ENCODE peak calls at places on chromosomes 16 and 17, in seven cellular contexts. X is HCT116, Y is H1, Q is HepG2, R is SK-N-SH, K is GM12878, J is K562. U is an unnamed sample.

GRCh38 chr17:32852811-32853210 is 24.1 kb downstream of the MYO1D start:
- DNase-seq in X (no peak), Y (no peak), Q (no peak), R (no peak), K (no peak), J (no peak), U (no peak)

GRCh38 chr16:80259289-80259805 is 281.4 kb upstream of the DYNLRB2 start:
- DNase-seq in X (no peak), Y (no peak), Q (no peak), R (no peak), K (no peak), J (no peak), U (no peak)

GRCh38 chr17:77444653-77445029 is 303.9 kb downstream of the SEC14L1 start:
- DNase-seq in X (no peak), Y (no peak), Q (no peak), R (no peak), K (peak), J (peak), U (no peak)

GRCh38 chr16:80993293-80993691 is 13.4 kb downstream of the CMC2 start:
- DNase-seq in X (no peak), Y (no peak), Q (peak), R (no peak), K (no peak), J (peak), U (peak)

GRCh38 chr16:14444979-14445810 is 184.9 kb downstream of the PARN start:
- DNase-seq in X (no peak), Y (no peak), Q (no peak), R (no peak), K (no peak), J (no peak), U (no peak)

GRCh38 chr16:10575506-10576130 is 4.8 kb downstream of the EMP2 start:
- DNase-seq in X (no peak), Y (no peak), Q (no peak), R (no peak), K (no peak), J (no peak), U (no peak)

GRCh38 chr17:31579265-31579664 is 187.8 kb downstream of the RAB11FIP4 start:
- DNase-seq in X (no peak), Y (no peak), Q (no peak), R (peak), K (no peak), J (no peak), U (no peak)

GRCh38 chr17:60743812-60744211 is 66.2 kb downstream of the BCAS3 start:
- DNase-seq in X (peak), Y (no peak), Q (no peak), R (no peak), K (no peak), J (no peak), U (peak)

GRCh38 chr16:46745594-46745993 is 2.5 kb downstream of the MYLK3 start:
- DNase-seq in X (no peak), Y (no peak), Q (no peak), R (no peak), K (no peak), J (no peak), U (no peak)

GRCh38 chr16:83952940-83953795 is at the start of gene OSGIN1:
- DNase-seq in X (peak), Y (no peak), Q (peak), R (peak), K (peak), J (peak), U (peak)

GRCh38 chr16:68718596-68718995 is 18.5 kb upstream of the CDH1 start:
- DNase-seq in X (no peak), Y (no peak), Q (no peak), R (no peak), K (no peak), J (no peak), U (no peak)

GRCh38 chr17:40341808-40342574 is 22.5 kb downstream of the GJD3 start:
- DNase-seq in X (no peak), Y (no peak), Q (peak), R (peak), K (no peak), J (peak), U (no peak)

GRCh38 chr17:22138861-22139469 is 446.6 kb downstream of the KCNJ18 start:
- DNase-seq in X (no peak), Y (no peak), Q (no peak), R (no peak), K (no peak), J (no peak), U (no peak)

GRCh38 chr16:82738699-82739098 is 111.9 kb downstream of the CDH13 start:
- DNase-seq in X (no peak), Y (no peak), Q (no peak), R (no peak), K (no peak), J (no peak), U (no peak)

GRCh38 chr17:73255671-73256181 is 6.0 kb downstream of the CPSF4L start:
- DNase-seq in X (peak), Y (peak), Q (no peak), R (peak), K (no peak), J (peak), U (peak)

GRCh38 chr17:19799796-19800195 is 51.7 kb upstream of the ALDH3A1 start:
- DNase-seq in X (no peak), Y (no peak), Q (no peak), R (no peak), K (no peak), J (no peak), U (no peak)

GRCh38 chr16:69566437-69567030 is 768 bp downstream of the NFAT5 start:
- DNase-seq in X (no peak), Y (no peak), Q (peak), R (peak), K (no peak), J (peak), U (peak)

GRCh38 chr17:79131701-79132100 is 57.1 kb downstream of the ENGASE start:
- DNase-seq in X (no peak), Y (no peak), Q (no peak), R (no peak), K (no peak), J (no peak), U (no peak)

GRCh38 chr16:19116711-19117449 is 3.1 kb downstream of the ITPRIPL2 start:
- DNase-seq in X (no peak), Y (no peak), Q (no peak), R (no peak), K (no peak), J (no peak), U (peak)

GRCh38 chr17:31496097-31496496 is 104.6 kb downstream of the RAB11FIP4 start:
- DNase-seq in X (no peak), Y (no peak), Q (no peak), R (no peak), K (no peak), J (no peak), U (no peak)

GRCh38 chr16:85238233-85238647 is 126.0 kb upstream of the CIBAR2 start:
- DNase-seq in X (no peak), Y (no peak), Q (no peak), R (peak), K (no peak), J (no peak), U (no peak)

GRCh38 chr17:75767881-75768280 is 2.9 kb upstream of the GALK1 start:
- DNase-seq in X (no peak), Y (no peak), Q (no peak), R (no peak), K (no peak), J (no peak), U (no peak)

GRCh38 chr16:3021449-3022207 is 1.5 kb downstream of the TNFRSF12A start:
- DNase-seq in X (peak), Y (peak), Q (peak), R (peak), K (no peak), J (peak), U (peak)

GRCh38 chr16:20333120-20333519 is 5.8 kb upstream of the GP2 start:
- DNase-seq in X (no peak), Y (no peak), Q (no peak), R (no peak), K (no peak), J (no peak), U (no peak)

GRCh38 chr16:74049027-74049426 is 247.6 kb upstream of the PSMD7 start:
- DNase-seq in X (no peak), Y (no peak), Q (no peak), R (no peak), K (no peak), J (no peak), U (no peak)

GRCh38 chr17:57953703-57954420 is 1.4 kb downstream of the CUEDC1 start:
- DNase-seq in X (no peak), Y (no peak), Q (no peak), R (no peak), K (no peak), J (no peak), U (no peak)

GRCh38 chr16:72673118-72673517 is 374.8 kb downstream of the ZFHX3 start:
- DNase-seq in X (no peak), Y (no peak), Q (no peak), R (no peak), K (no peak), J (no peak), U (no peak)

GRCh38 chr17:81870155-81870977 is 771 bp downstream of the ARHGDIA start:
- DNase-seq in X (no peak), Y (no peak), Q (no peak), R (peak), K (no peak), J (peak), U (peak)

GRCh38 chr17:37826497-37827115 is 81.7 kb upstream of the HNF1B start:
- DNase-seq in X (no peak), Y (no peak), Q (no peak), R (no peak), K (no peak), J (no peak), U (no peak)

GRCh38 chr17:82416771-82417170 is 1.4 kb upstream of the HEXD start:
- DNase-seq in X (no peak), Y (no peak), Q (no peak), R (no peak), K (no peak), J (peak), U (no peak)

GRCh38 chr17:8883353-8883752 is 15.9 kb upstream of the PIK3R6 start:
- DNase-seq in X (no peak), Y (no peak), Q (no peak), R (no peak), K (no peak), J (no peak), U (no peak)

GRCh38 chr16:25343976-25344375 is 86.3 kb upstream of the ZKSCAN2 start:
- DNase-seq in X (no peak), Y (no peak), Q (no peak), R (no peak), K (no peak), J (no peak), U (no peak)

GRCh38 chr17:69602969-69603368 is 188.5 kb downstream of the MAP2K6 start:
- DNase-seq in X (no peak), Y (no peak), Q (no peak), R (no peak), K (no peak), J (no peak), U (no peak)

GRCh38 chr17:8051831-8052230 is 13.0 kb downstream of the ALOX15B start:
- DNase-seq in X (no peak), Y (no peak), Q (no peak), R (no peak), K (no peak), J (no peak), U (no peak)

GRCh38 chr17:6894206-6894528 is 62.6 kb upstream of the TEKT1 start:
- DNase-seq in X (no peak), Y (peak), Q (no peak), R (no peak), K (no peak), J (no peak), U (no peak)

GRCh38 chr16:89122322-89122831 is 28.7 kb downstream of the ACSF3 start:
- DNase-seq in X (no peak), Y (no peak), Q (no peak), R (no peak), K (no peak), J (no peak), U (peak)

GRCh38 chr16:8194795-8195194 is 395.5 kb downstream of the TMEM114 start:
- DNase-seq in X (no peak), Y (peak), Q (no peak), R (peak), K (no peak), J (peak), U (no peak)

GRCh38 chr16:80375973-80376372 is 164.8 kb upstream of the DYNLRB2 start:
- DNase-seq in X (no peak), Y (no peak), Q (no peak), R (no peak), K (no peak), J (no peak), U (no peak)

GRCh38 chr17:49422714-49423113 is 8.0 kb upstream of the PHB1 start:
- DNase-seq in X (no peak), Y (no peak), Q (no peak), R (no peak), K (no peak), J (no peak), U (no peak)

DNA sequence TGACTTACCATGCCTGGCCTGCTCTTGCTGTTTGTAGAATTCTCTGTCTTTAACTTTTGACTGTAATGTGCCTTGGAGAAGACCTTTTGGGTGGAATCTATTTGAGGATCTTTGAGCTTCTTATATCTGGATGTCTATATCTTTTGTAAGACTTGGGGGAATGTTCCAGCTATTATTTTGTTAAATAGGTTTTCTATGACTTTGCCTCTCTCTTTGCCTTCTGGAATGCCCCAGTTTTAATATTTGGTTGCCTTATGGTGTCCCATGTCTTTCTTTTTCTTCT is 10.3 kb upstream of the PHB1 start:
- DNase-seq in X (no peak), Y (no peak), Q (no peak), R (no peak), K (no peak), J (no peak), U (no peak)
- TF ChIP-seq JUND in X (no peak), Y (no peak), Q (no peak), R (no peak), K (no peak), J (no peak), U (no peak)

DNA sequence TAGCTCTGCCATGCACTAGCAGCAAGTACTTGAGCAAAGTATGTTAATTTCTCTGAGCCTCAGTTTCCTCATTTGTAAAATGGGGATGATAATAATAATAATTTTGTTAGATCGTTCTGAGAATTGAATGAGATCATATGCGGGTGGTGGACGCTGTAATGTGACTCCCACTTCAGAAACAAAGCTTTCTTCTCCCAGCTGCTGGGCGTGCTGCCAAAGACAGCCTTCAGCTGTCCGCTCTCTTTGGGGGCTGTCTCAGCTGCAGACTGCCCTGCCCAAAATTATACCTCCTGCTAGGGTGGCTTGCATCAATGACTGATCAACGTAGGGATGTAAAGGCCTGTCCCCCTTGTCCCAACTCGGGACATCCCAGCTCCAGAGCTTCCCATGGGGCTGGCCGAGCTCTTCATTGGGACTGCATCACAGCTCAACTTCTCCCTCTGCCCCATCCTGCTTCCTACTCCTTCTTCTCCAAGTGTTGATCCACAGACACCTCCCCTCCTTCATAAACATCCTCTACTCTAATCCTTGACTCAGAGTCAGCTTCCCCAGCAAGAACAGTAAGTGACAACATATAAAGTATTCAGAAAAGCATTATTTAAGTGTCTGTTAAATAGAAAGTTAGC is 30.7 kb upstream of the CDH5 start:
- DNase-seq in X (no peak), Y (no peak), Q (no peak), R (no peak), K (no peak), J (no peak), U (no peak)
- TF ChIP-seq JUND in X (no peak), Y (no peak), Q (no peak), R (no peak), K (no peak), J (no peak), U (no peak)

DNA sequence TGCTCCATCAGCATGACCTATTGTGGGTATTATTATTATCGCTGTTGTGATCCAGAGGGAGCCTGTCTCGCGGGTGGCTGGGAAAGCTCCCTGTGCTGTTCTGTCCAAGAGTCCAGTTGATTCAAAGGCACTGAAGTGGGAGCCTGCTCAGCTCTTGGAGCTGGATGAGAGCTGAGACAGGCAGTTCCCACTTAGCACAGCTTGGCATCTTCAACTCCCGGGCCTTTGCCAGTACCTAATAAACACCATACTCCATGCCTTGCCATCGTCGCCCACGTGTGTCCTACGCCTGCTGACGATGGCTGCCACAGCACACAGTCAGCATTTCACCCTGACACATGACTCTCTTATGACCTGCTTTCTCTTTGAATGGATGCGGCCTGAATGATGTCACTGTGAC is 32.6 kb downstream of the RTN4RL1 start:
- DNase-seq in X (no peak), Y (no peak), Q (no peak), R (no peak), K (no peak), J (no peak), U (no peak)
- TF ChIP-seq JUND in X (no peak), Y (no peak), Q (no peak), R (no peak), K (no peak), J (no peak), U (no peak)

GRCh38 chr16:23754594-23755483 is at the start of gene CHP2:
- DNase-seq in X (no peak), Y (no peak), Q (no peak), R (peak), K (no peak), J (peak), U (peak)
- TF ChIP-seq JUND in X (no peak), Y (no peak), Q (no peak), R (no peak), K (no peak), J (no peak), U (no peak)

GRCh38 chr17:27294689-27295630 is 1.0 kb downstream of the WSB1 start:
- DNase-seq in X (peak), Y (no peak), Q (peak), R (peak), K (peak), J (peak), U (peak)
- TF ChIP-seq JUND in X (no peak), Y (no peak), Q (no peak), R (no peak), K (no peak), J (no peak), U (no peak)

GRCh38 chr17:66187718-66188117 is 4.2 kb downstream of the CEP112 start:
- DNase-seq in X (no peak), Y (no peak), Q (no peak), R (no peak), K (no peak), J (no peak), U (no peak)

GRCh38 chr17:66191607-66192377 is at the start of gene CEP112:
- DNase-seq in X (peak), Y (peak), Q (peak), R (peak), K (no peak), J (peak), U (peak)

GRCh38 chr17:66192378-66192687 is 400 bp upstream of the CEP112 start:
- DNase-seq in X (no peak), Y (no peak), Q (no peak), R (no peak), K (no peak), J (no peak), U (no peak)

GRCh38 chr17:66185842-66186241 is 6.1 kb downstream of the CEP112 start:
- DNase-seq in X (no peak), Y (no peak), Q (no peak), R (no peak), K (no peak), J (no peak), U (no peak)

DNA sequence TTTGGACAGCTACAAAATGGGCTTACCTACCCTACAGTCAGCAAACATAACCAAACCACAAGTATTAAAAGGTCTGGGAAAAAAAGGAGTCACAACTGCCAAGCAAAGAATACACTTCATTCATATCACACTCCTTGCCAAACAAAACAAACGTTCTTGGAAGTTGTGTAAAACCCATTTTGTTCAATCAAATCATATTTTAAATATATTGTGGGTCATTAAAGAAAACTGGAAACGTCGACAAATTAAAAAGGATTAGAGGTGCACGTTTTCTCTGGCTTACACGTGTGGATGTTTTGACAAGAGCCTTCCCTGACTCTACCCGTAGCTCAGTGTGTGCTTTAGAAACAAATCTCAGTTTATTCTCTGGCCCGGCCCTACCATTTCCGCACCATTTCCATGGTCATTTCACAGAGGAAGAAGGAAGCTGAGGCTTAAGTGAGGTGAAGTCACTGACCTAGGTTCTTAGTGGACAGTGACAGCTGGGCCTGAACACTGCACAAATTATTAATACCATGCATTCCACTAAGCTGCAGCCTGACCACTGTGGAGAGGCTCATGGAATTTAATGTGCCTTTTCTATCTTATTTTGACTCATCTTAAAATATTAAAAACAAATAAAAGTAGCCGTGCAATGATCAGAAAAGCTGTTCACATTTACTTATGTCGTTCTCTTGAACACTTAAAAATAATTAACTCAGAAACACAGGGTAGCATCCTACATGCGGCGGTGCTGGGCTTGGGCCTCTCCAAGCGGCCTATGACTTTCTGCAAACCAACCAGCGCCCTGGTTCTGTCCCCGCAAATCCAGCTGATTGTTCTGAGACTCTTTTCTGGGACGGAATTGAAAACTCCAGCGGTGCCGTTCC is 961 bp downstream of the CEP112 start:
- DNase-seq in X (no peak), Y (no peak), Q (peak), R (peak), K (no peak), J (no peak), U (no peak)
- TF ChIP-seq JUND in X (no peak), Y (no peak), Q (no peak), R (no peak), K (no peak), J (no peak), U (no peak)

GRCh38 chr17:3514873-3515272 is 39.1 kb downstream of the ASPA start:
- DNase-seq in X (no peak), Y (no peak), Q (no peak), R (no peak), K (no peak), J (no peak), U (no peak)

GRCh38 chr17:3510090-3510489 is 34.3 kb downstream of the ASPA start:
- DNase-seq in X (no peak), Y (no peak), Q (no peak), R (no peak), K (no peak), J (no peak), U (no peak)

GRCh38 chr17:3511841-3512511 is 36.2 kb downstream of the ASPA start:
- DNase-seq in X (no peak), Y (no peak), Q (no peak), R (no peak), K (no peak), J (no peak), U (no peak)

GRCh38 chr17:3512512-3513171 is 36.8 kb downstream of the ASPA start:
- DNase-seq in X (no peak), Y (no peak), Q (no peak), R (no peak), K (no peak), J (peak), U (no peak)

GRCh38 chr17:3513305-3514035 is 37.7 kb downstream of the ASPA start:
- DNase-seq in X (no peak), Y (no peak), Q (no peak), R (no peak), K (no peak), J (peak), U (no peak)
- TF ChIP-seq JUND in X (no peak), Y (no peak), Q (no peak), R (no peak), K (no peak), J (no peak), U (no peak)

U was measured in T47D.